ENCODE peak calls at places on chromosomes 12 and 14, in five cellular contexts. G is fibroblast of mammary gland, P is K562, U is adrenal gland, D is left ventricle myocardium inferior. R is an unnamed sample.

GRCh38 chr14:33668066-33668465 is 282.8 kb downstream of the EGLN3 start:
- DNase-seq in G (peak), P (no peak), U (no peak), D (no peak), R (peak)

GRCh38 chr12:67710582-67710981 is 62.0 kb downstream of the DYRK2 start:
- DNase-seq in G (peak), P (no peak), U (no peak), D (no peak), R (peak)

GRCh38 chr12:76329163-76329562 is 19.1 kb downstream of the BBS10 start:
- DNase-seq in G (peak), P (no peak), U (no peak), D (no peak), R (peak)

GRCh38 chr12:52371716-52372115 is 4.4 kb upstream of the KRT85 start:
- DNase-seq in G (no peak), P (no peak), U (no peak), D (no peak), R (no peak)

GRCh38 chr14:67166450-67166853 is 22.8 kb upstream of the GARIN2 start:
- DNase-seq in G (peak), P (no peak), U (peak), D (no peak), R (peak)

GRCh38 chr14:26138764-26139445 is 458.9 kb downstream of the NOVA1 start:
- DNase-seq in G (peak), P (no peak), U (no peak), D (no peak), R (no peak)

GRCh38 chr14:90291699-90292098 is 35.3 kb downstream of the PSMC1 start:
- DNase-seq in G (no peak), P (no peak), U (peak), D (no peak), R (no peak)

GRCh38 chr12:77232045-77232444 is 166.7 kb upstream of the E2F7 start:
- DNase-seq in G (peak), P (no peak), U (no peak), D (no peak), R (peak)

GRCh38 chr14:22580604-22581003 is 8.4 kb downstream of the DAD1 start:
- DNase-seq in G (no peak), P (no peak), U (no peak), D (no peak), R (no peak)

GRCh38 chr14:45811155-45811554 is 558.2 kb upstream of the MIS18BP1 start:
- DNase-seq in G (no peak), P (no peak), U (no peak), D (no peak), R (no peak)

GRCh38 chr12:57429473-57430116 is 1.2 kb downstream of the R3HDM2 start:
- DNase-seq in G (peak), P (no peak), U (peak), D (no peak), R (peak)

GRCh38 chr12:57430931-57431566 is at the start of gene R3HDM2:
- DNase-seq in G (peak), P (no peak), U (peak), D (peak), R (peak)

GRCh38 chr12:57428965-57429364 is 1.9 kb downstream of the R3HDM2 start:
- DNase-seq in G (no peak), P (no peak), U (peak), D (no peak), R (no peak)

GRCh38 chr12:57433370-57433769 is 1.2 kb upstream of the INHBC start:
- DNase-seq in G (no peak), P (no peak), U (no peak), D (no peak), R (no peak)

DNA sequence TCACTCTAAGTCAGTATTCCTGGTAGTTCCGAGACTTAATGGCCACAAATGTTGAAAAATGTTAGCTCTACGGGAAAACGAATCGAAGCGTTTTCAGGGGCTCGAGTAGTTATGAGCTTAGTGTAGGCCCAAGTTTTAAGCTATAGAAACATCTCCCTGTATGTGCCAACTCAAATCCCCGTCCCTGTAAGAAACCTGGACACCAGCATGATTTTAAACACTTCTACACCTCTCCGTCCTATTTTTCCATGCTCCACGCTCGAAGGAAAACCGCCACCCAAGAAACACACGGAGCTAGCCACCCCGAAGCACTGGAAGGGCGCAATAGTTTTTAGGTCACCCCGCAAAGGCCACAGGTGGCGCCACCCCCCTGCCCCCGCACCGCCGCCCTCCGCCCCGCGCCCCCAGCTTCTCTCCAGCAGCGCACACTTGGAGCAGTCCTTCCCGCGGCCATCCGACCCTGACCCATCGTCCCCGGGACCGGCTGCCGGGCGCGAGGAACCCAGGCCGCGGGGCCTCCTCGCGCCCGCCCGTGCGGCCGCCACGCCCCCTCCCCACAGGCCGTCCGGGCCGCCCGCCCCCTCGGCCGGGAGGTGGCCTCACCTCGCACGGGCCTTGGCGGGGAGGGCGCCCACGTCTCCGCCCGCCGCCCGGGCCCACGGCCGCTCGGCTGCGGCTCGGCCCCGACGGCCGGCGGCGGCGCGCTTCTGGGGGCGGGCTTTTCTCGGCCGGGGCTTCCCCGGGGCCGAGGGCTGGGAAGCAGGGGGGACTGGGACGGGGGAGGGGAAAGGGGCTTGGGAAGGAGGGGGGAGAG is 519 bp downstream of the R3HDM2 start:
- DNase-seq in G (peak), P (peak), U (peak), D (peak), R (no peak)
- TF ChIP-seq CTCF in G (no peak), P (no peak), U (no peak), D (peak), R (no peak)

GRCh38 chr14:95318399-95318834 is 1.3 kb downstream of the CLMN start:
- DNase-seq in G (no peak), P (no peak), U (no peak), D (no peak), R (no peak)
- H3K4me3 ChIP-seq in G (no peak), P (no peak), U (no peak), D (peak), R (no peak)

DNA sequence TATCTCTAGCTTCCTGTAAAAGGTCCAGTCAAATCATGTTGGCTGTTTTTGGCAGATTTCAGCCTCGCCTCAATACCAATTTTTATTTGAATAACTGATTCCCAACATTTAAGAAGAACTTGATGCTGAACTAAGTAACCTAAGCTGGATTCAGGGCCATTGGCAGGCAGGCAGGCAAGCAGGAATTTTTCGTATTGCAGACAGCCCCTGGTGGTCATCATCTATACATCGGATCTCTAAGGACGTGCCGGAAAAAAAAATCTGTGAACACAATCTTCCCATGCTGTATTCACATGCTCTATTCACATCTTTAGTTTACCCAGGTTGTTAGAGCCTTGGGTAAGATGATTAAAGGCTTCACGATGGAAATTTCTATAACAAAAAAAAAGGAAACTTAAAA is 7.0 kb downstream of the VCPKMT start:
- DNase-seq in G (peak), P (no peak), U (no peak), D (no peak), R (no peak)
- TF ChIP-seq CTCF in G (peak), P (no peak), U (no peak), D (no peak), R (peak)

GRCh38 chr14:99244960-99245340 is 27.0 kb downstream of the BCL11B start:
- DNase-seq in G (no peak), P (no peak), U (no peak), D (no peak), R (no peak)
- H3K4me3 ChIP-seq in G (no peak), P (no peak), U (no peak), D (no peak), R (no peak)

GRCh38 chr14:77098470-77099353 is 654 bp downstream of the CIPC start:
- DNase-seq in G (no peak), P (no peak), U (peak), D (peak), R (peak)

GRCh38 chr14:77099425-77100167 is 1.5 kb downstream of the CIPC start:
- DNase-seq in G (peak), P (no peak), U (no peak), D (no peak), R (peak)

GRCh38 chr14:77100961-77101360 is 2.9 kb downstream of the CIPC start:
- DNase-seq in G (peak), P (no peak), U (no peak), D (no peak), R (peak)

GRCh38 chr14:77097006-77097688 is 911 bp upstream of the CIPC start:
- DNase-seq in G (peak), P (no peak), U (no peak), D (no peak), R (no peak)

GRCh38 chr14:77097689-77098469 is at the start of gene CIPC:
- DNase-seq in G (peak), P (peak), U (peak), D (peak), R (peak)
- TF ChIP-seq CTCF in G (no peak), P (no peak), U (no peak), D (no peak), R (no peak)

DNA sequence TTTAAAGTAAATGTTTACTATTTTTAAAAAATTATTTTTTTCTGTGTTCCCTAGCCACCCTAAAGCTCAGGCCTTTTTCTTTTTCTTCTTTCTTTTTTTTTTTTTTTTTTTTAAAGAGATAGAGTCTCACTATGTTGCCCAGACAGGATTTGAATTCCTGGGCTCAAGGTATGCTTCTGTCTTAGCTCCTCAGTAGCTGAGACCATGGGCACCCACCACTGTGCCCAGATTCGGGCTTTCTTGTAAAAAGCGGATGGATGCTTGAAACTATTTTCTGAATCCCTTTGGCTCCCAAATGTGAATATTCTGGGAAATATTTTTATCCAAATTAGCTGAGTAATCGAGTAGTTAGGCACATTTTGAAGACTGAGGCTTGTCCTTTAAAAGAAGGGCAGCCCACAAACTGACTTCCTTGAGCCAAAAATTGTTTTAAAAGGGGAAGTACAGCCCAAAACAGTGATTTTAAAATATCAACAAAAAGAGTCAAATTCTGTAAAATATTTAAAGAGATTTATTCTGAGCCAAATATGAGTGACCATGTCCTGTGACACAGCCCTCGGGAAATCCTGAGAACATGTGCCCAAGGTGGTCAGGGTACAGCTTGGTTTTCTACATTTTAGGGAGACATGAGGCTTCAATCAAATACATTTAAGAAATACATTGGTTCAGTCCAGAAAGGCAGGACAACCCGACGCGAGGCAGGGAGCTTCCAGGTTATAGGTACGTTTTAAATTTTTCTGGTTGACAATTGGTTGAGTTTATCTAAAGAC is 28.8 kb upstream of the HIGD1C start:
- DNase-seq in G (peak), P (no peak), U (no peak), D (no peak), R (peak)
- H3K4me3 ChIP-seq in G (no peak), P (peak), U (peak), D (peak), R (peak)

GRCh38 chr12:2642176-2642892 is 152.4 kb upstream of the FKBP4 start:
- DNase-seq in G (no peak), P (no peak), U (peak), D (no peak), R (no peak)

GRCh38 chr12:2640709-2641108 is 154.1 kb upstream of the FKBP4 start:
- DNase-seq in G (peak), P (no peak), U (peak), D (peak), R (peak)

GRCh38 chr12:2641761-2642160 is 153.0 kb upstream of the FKBP4 start:
- DNase-seq in G (no peak), P (no peak), U (peak), D (no peak), R (no peak)

GRCh38 chr12:2640281-2640680 is 154.5 kb upstream of the FKBP4 start:
- DNase-seq in G (peak), P (no peak), U (peak), D (no peak), R (no peak)

GRCh38 chr12:2641209-2641608 is 153.6 kb upstream of the FKBP4 start:
- DNase-seq in G (peak), P (peak), U (peak), D (no peak), R (peak)
- TF ChIP-seq CTCF in G (peak), P (peak), U (no peak), D (no peak), R (peak)

GRCh38 chr14:68816943-68817430 is 24.1 kb upstream of the ZFP36L1 start:
- DNase-seq in G (no peak), P (no peak), U (peak), D (no peak), R (no peak)
- H3K4me3 ChIP-seq in G (no peak), P (no peak), U (no peak), D (peak), R (peak)